ENCODE peak calls at places on chromosomes 11 and 22, in eight cellular contexts. B is RWPE1, M is uterus, S is GM23248, O is OCI-LY7, W is ovary, F is activated B cell treated with CpG ODN at 0.5 μM for 24 hours, N is Daoy. J is an unnamed sample.

GRCh38 chr22:48794906-48795305 is 1032.8 kb downstream of the BRD1 start:
- DNase-seq in S (no peak), F (no peak), O (no peak), M (no peak), N (no peak), W (no peak), B (no peak), J (peak)

GRCh38 chr11:65588199-65589054 is 7.2 kb downstream of the KCNK7 start:
- DNase-seq in N (peak), F (peak), S (peak), O (peak), M (peak), B (no peak), W (no peak), J (no peak)

GRCh38 chr11:122714484-122714883 is 59.0 kb downstream of the UBASH3B start:
- DNase-seq in O (peak), W (no peak), B (no peak), M (no peak), F (no peak), S (no peak), N (no peak), J (peak)

GRCh38 chr11:121212696-121213567 is 79.6 kb upstream of the SC5D start:
- DNase-seq in F (no peak), O (no peak), B (no peak), M (no peak), N (no peak), W (no peak), S (no peak), J (no peak)

GRCh38 chr11:55106391-55106790 is 155.6 kb upstream of the TRIM48 start:
- DNase-seq in W (no peak), F (no peak), N (no peak), S (no peak), M (no peak), B (no peak), O (no peak), J (no peak)

GRCh38 chr11:15006139-15006759 is 34.1 kb upstream of the CALCA start:
- DNase-seq in W (no peak), N (peak), S (peak), M (no peak), O (peak), F (no peak), B (peak), J (no peak)

GRCh38 chr11:11486002-11486401 is 133.0 kb upstream of the CSNK2A3 start:
- DNase-seq in W (no peak), N (no peak), O (no peak), F (no peak), M (no peak), B (no peak), S (no peak), J (peak)

GRCh38 chr11:2562181-2562581 is 117.4 kb downstream of the KCNQ1 start:
- DNase-seq in S (no peak), M (no peak), W (peak), F (no peak), B (no peak), O (no peak), N (no peak), J (no peak)

GRCh38 chr11:66529069-66529468 is 16.8 kb downstream of the ZDHHC24 start:
- DNase-seq in B (no peak), F (no peak), N (no peak), O (no peak), M (no peak), S (no peak), W (no peak), J (no peak)

GRCh38 chr11:7028141-7028540 is 7.9 kb downstream of the NLRP14 start:
- DNase-seq in O (no peak), F (no peak), W (no peak), N (no peak), M (no peak), B (no peak), S (no peak), J (no peak)

GRCh38 chr11:32071811-32072210 is 19.1 kb upstream of the RCN1 start:
- DNase-seq in F (no peak), N (peak), M (no peak), B (peak), O (no peak), W (no peak), S (peak), J (no peak)

GRCh38 chr22:46796566-46797195 is 34.2 kb downstream of the TBC1D22A start:
- DNase-seq in M (no peak), W (no peak), N (no peak), B (no peak), O (no peak), F (peak), S (no peak), J (no peak)

GRCh38 chr22:41398921-41399320 is 17.2 kb downstream of the TEF start:
- DNase-seq in O (no peak), N (no peak), W (no peak), F (no peak), B (no peak), S (no peak), M (no peak), J (no peak)

GRCh38 chr22:48156603-48157355 is 1394.3 kb downstream of the TBC1D22A start:
- DNase-seq in O (no peak), B (no peak), S (no peak), F (no peak), M (no peak), W (no peak), N (no peak), J (no peak)

GRCh38 chr22:45483319-45483718 is 19.4 kb upstream of the FBLN1 start:
- DNase-seq in W (peak), N (no peak), S (no peak), B (no peak), F (no peak), M (no peak), O (no peak), J (no peak)

GRCh38 chr11:22467248-22467647 is 129.1 kb downstream of the SLC17A6 start:
- DNase-seq in W (no peak), N (no peak), M (no peak), O (no peak), F (no peak), B (no peak), S (peak), J (no peak)

GRCh38 chr11:95282337-95282751 is 51.3 kb upstream of the SESN3 start:
- DNase-seq in F (no peak), W (no peak), S (peak), B (no peak), O (no peak), N (no peak), M (no peak), J (no peak)

GRCh38 chr22:38192475-38192863 is 9.3 kb upstream of the MAFF start:
- DNase-seq in B (no peak), F (no peak), W (no peak), N (no peak), O (no peak), M (no peak), S (no peak), J (no peak)

GRCh38 chr11:19843106-19843505 is 130.5 kb downstream of the NAV2 start:
- DNase-seq in F (no peak), M (no peak), O (no peak), N (no peak), B (no peak), W (no peak), S (no peak), J (no peak)

J was measured in lung.